ENCODE peak calls at places on chromosomes 4 and X, in five cellular contexts. O, P, G, D and N are unnamed samples.

GRCh38 chr4:10623241-10623640 is 61.3 kb downstream of the CLNK start:
- DNase-seq in P (no peak), G (no peak), D (no peak), O (no peak), N (peak; percentile 67)

GRCh38 chr4:165560941-165561340 is 182.1 kb downstream of the CPE start:
- DNase-seq in O (no peak), G (no peak), P (no peak), D (no peak), N (peak; percentile 39)

GRCh38 chr4:14607001-14607400 is 395.3 kb upstream of the CPEB2 start:
- DNase-seq in P (no peak), D (no peak), O (no peak), G (no peak), N (no peak)

GRCh38 chr4:168848977-168849687 is 160.9 kb downstream of the CBR4 start:
- DNase-seq in G (peak; percentile 43), P (no peak), D (no peak), O (no peak), N (peak; percentile 60)

GRCh38 chr4:164755432-164755831 is 1.5 kb downstream of the SMIM31 start:
- DNase-seq in G (no peak), O (no peak), P (no peak), D (no peak), N (no peak)

GRCh38 chr4:75089206-75089605 is 156.3 kb downstream of the PARM1 start:
- DNase-seq in P (no peak), G (no peak), O (no peak), D (no peak), N (no peak)

GRCh38 chrX:65924938-65925507 is 114.9 kb downstream of the VSIG4 start:
- DNase-seq in O (no peak), P (no peak), G (no peak), D (no peak), N (no peak)

GRCh38 chr4:110245567-110245966 is 47.2 kb upstream of the ELOVL6 start:
- DNase-seq in G (peak; percentile 16), P (no peak), D (no peak), O (no peak), N (peak; percentile 77)

GRCh38 chr4:23946307-23946706 is 56.5 kb upstream of the PPARGC1A start:
- DNase-seq in G (no peak), P (no peak), D (no peak), O (no peak), N (no peak)

GRCh38 chr4:184053476-184053875 is 148.4 kb downstream of the STOX2 start:
- DNase-seq in D (no peak), P (no peak), O (no peak), G (no peak), N (no peak)

GRCh38 chr4:105291920-105292319 is 145.2 kb downstream of the TET2 start:
- DNase-seq in D (no peak), G (peak; percentile 14), P (no peak), O (no peak), N (peak; percentile 12)

GRCh38 chrX:97074400-97074799 is 190.7 kb downstream of the RPA4 start:
- DNase-seq in P (no peak), G (no peak), O (no peak), D (no peak), N (no peak)

GRCh38 chr4:153533387-153533786 is 67.2 kb downstream of the TMEM131L start:
- DNase-seq in D (no peak), P (no peak), O (no peak), G (no peak), N (no peak)

GRCh38 chr4:9782136-9782436 is 652 bp downstream of the DRD5 start:
- DNase-seq in D (no peak), G (no peak), P (no peak), O (no peak), N (no peak)

GRCh38 chr4:8392591-8393190 is 47.8 kb downstream of the ACOX3 start:
- DNase-seq in P (no peak), G (peak; percentile 40), O (no peak), D (no peak), N (peak; percentile 54)

GRCh38 chr4:169311643-169312365 is 41.0 kb upstream of the SH3RF1 start:
- DNase-seq in P (no peak), D (peak; percentile 83), O (peak; percentile 73), G (peak; percentile 75), N (peak; percentile 84)

GRCh38 chr4:145944886-145945285 is 6.3 kb upstream of the ZNF827 start:
- DNase-seq in O (no peak), G (no peak), P (no peak), D (no peak), N (no peak)

GRCh38 chr4:41072021-41072777 is 142.1 kb downstream of the APBB2 start:
- DNase-seq in O (no peak), G (no peak), P (no peak), D (peak; percentile 57), N (no peak)

GRCh38 chr4:57102050-57102564 is 8.1 kb downstream of the IGFBP7 start:
- DNase-seq in D (no peak), O (peak; percentile 52), P (peak; percentile 86), G (peak; percentile 97), N (peak; percentile 98)

GRCh38 chr4:169225058-169225751 is 45.6 kb downstream of the SH3RF1 start:
- DNase-seq in D (no peak), P (no peak), G (peak; percentile 93), O (no peak), N (peak; percentile 96)

GRCh38 chrX:153578200-153578835 is 20.6 kb downstream of the CCNQ start:
- DNase-seq in D (peak; percentile 78), O (no peak), G (no peak), P (no peak), N (peak; percentile 24)

GRCh38 chrX:56794404-56794803 is 65.4 kb downstream of the NBDY start:
- DNase-seq in G (no peak), P (no peak), D (no peak), O (no peak), N (no peak)

GRCh38 chr4:6824071-6824470 is 41.5 kb downstream of the KIAA0232 start:
- DNase-seq in D (no peak), O (no peak), P (no peak), G (peak; percentile 18), N (peak; percentile 26)

GRCh38 chr4:30605616-30606015 is 114.6 kb upstream of the PCDH7 start:
- DNase-seq in P (no peak), D (no peak), O (no peak), G (peak; percentile 20), N (peak; percentile 2)

GRCh38 chr4:14379148-14379547 is 623.1 kb upstream of the CPEB2 start:
- DNase-seq in P (no peak), G (no peak), O (no peak), D (no peak), N (peak; percentile 10)

DNA sequence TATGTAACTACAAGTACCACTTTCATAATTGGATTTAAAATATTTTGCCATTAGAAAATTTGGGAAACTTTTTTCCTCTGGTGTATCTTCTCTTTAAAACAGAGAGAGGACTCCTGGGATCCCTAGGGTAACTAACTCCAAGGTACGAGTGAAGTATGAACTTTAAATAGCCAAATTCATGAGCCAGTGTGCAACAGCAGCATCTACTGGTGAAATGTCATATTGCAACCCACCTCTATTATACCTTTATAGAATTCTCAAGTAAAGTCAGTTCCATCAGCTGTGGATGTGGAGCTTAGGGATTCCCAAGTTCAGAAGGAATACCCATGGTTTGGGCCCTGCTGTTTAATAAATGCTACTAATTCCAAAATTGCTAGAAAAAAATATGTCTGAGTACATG is 282.7 kb upstream of the TAPT1 start:
- DNase-seq in O (no peak), G (no peak), P (no peak), D (no peak), N (peak; percentile 14)
- TF ChIP-seq CTCF in O (peak; percentile 10), G (peak; percentile 57), P (no peak), D (peak; percentile 71), N (peak; percentile 54)

GRCh38 chrX:13168276-13168675 is 123.9 kb upstream of the FAM9C start:
- DNase-seq in P (no peak), D (no peak), O (no peak), G (no peak), N (no peak)
- H3K4me3 ChIP-seq in P (no peak overlapping the region), D (no peak overlapping the region), O (no peak overlapping the region), G (no peak overlapping the region), N (no peak overlapping the region)

DNA sequence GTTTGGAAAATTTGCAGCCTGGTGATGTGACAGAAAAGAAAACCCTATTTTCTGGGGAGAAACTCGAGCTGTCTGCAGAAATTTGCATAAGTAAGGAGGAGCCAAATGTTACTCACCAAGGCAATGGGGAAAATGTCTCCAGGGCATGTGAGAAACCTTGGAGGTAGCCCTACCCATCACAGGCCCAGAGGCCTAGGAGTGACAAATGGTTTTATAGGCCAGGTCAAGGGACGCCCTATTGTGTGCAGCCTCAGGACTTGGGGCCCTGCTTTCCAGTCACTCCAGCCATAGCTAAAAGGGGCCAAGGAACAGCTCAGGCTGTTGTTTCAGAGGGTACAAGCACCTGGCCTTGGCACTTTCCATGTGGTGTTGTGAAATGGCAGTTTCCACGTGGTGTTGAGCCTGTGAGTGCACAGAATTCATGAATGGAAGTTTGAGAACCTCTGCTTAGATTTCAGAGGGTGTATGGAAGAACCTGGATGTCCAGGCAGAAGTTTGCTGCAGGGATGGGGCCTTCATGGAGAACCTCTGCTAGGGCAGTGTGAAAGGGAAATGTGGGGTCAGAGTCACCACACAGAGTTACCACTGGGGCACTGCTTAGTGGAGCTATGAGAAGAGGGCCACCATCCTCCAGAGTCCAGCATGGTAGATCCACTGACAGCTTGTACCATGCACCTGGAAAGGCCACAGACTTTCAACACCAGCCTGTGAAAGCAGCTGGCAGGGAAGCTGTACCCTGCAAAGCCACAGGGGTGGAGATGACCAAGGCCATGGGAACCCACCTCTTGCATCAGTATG is 637.6 kb upstream of the EPHA5 start:
- DNase-seq in D (no peak), G (no peak), P (no peak), O (no peak), N (no peak)
- TF ChIP-seq CTCF in D (no peak), G (no peak), P (no peak), O (no peak), N (no peak)

GRCh38 chrX:138874271-138874670 is 162.8 kb upstream of the FGF13 start:
- DNase-seq in D (no peak), G (no peak), P (no peak), O (no peak), N (no peak)
- H3K4me3 ChIP-seq in D (no peak overlapping the region), G (no peak overlapping the region), P (no peak overlapping the region), O (no peak overlapping the region), N (no peak overlapping the region)